ENCODE peak calls at places on chromosomes 12 and 14, in nine cellular contexts. R is mucosa of gallbladder; Y is stimulated activated CD4-positive, alpha-beta T cell treated with anti-CD3 and anti-CD28 coated beads, Interleukin-4, amount 100 ng/mL, for 48 hours; K is CMK; A is mesothelial cell of epicardium; C is hippocampal formation; Q is Panc1; I is stimulated activated naive CD4-positive, alpha-beta T cell; M is fibroblast of lung. S is an unnamed sample.
A peak's percentile ranks its signal among the peaks of the same experiment; 100 is the strongest.

GRCh38 chr14:71399057-71399487 is 491.8 kb downstream of the PCNX1 start:
- DNase-seq in R (no peak), Y (no peak), K (no peak), A (no peak), C (no peak), Q (no peak), I (no peak), M (no peak), S (no peak)

GRCh38 chr14:70061108-70061507 is 127.6 kb downstream of the SLC8A3 start:
- DNase-seq in R (peak; percentile 47), Y (no peak), K (no peak), A (no peak), C (no peak), Q (no peak), I (no peak), M (no peak), S (no peak)

GRCh38 chr14:102805454-102805891 is 28.2 kb downstream of the TRAF3 start:
- DNase-seq in R (no peak), Y (peak; percentile 51), K (no peak), A (no peak), C (no peak), Q (no peak), I (no peak), M (no peak), S (no peak)

GRCh38 chr14:32764131-32764530 is 174.5 kb upstream of the NPAS3 start:
- DNase-seq in R (no peak), Y (no peak), K (no peak), A (no peak), C (no peak), Q (no peak), I (no peak), M (no peak), S (no peak)

GRCh38 chr14:22555573-22556011 is 33.4 kb downstream of the DAD1 start:
- DNase-seq in R (no peak), Y (peak; percentile 71), K (no peak), A (no peak), C (no peak), Q (no peak), I (peak; percentile 51), M (no peak), S (no peak)

GRCh38 chr12:26295001-26295400 is 99.6 kb downstream of the SSPN start:
- DNase-seq in R (no peak), Y (no peak), K (no peak), A (no peak), C (no peak), Q (no peak), I (no peak), M (no peak), S (no peak)

GRCh38 chr14:85617799-85618198 is 87.9 kb downstream of the FLRT2 start:
- DNase-seq in R (no peak), Y (no peak), K (no peak), A (no peak), C (no peak), Q (no peak), I (no peak), M (no peak), S (no peak)

GRCh38 chr12:110079477-110080400 is 31.4 kb upstream of the C12orf76 start:
- DNase-seq in R (peak; percentile 42), Y (peak; percentile 63), K (peak; percentile 79), A (no peak), C (peak; percentile 94), Q (no peak), I (peak; percentile 67), M (no peak), S (no peak)

GRCh38 chr12:3333583-3333982 is 157.4 kb upstream of the PRMT8 start:
- DNase-seq in R (no peak), Y (no peak), K (no peak), A (no peak), C (no peak), Q (no peak), I (no peak), M (no peak), S (no peak)

GRCh38 chr12:104137175-104137901 is 672 bp downstream of the NFYB start:
- DNase-seq in R (peak; percentile 11), Y (peak; percentile 32), K (no peak), A (peak; percentile 41), C (no peak), Q (no peak), I (peak; percentile 29), M (peak; percentile 46), S (peak; percentile 42)

GRCh38 chr14:103121846-103122577 is 1.2 kb upstream of the TNFAIP2 start:
- DNase-seq in R (peak; percentile 87), Y (no peak), K (peak; percentile 82), A (peak; percentile 82), C (no peak), Q (no peak), I (no peak), M (peak; percentile 80), S (peak; percentile 98)

GRCh38 chr12:122610911-122611310 is 83.9 kb downstream of the KNTC1 start:
- DNase-seq in R (no peak), Y (no peak), K (no peak), A (no peak), C (no peak), Q (no peak), I (no peak), M (no peak), S (no peak)

GRCh38 chr12:90211017-90211416 is 502.4 kb upstream of the ATP2B1 start:
- DNase-seq in R (no peak), Y (no peak), K (no peak), A (no peak), C (no peak), Q (peak; percentile 8), I (no peak), M (no peak), S (no peak)

GRCh38 chr12:42588981-42589464 is 523 bp downstream of the PRICKLE1 start:
- DNase-seq in R (peak; percentile 13), Y (no peak), K (no peak), A (peak; percentile 33), C (no peak), Q (no peak), I (no peak), M (peak; percentile 48), S (peak; percentile 60)

GRCh38 chr12:32151081-32151480 is 44.4 kb downstream of the BICD1 start:
- DNase-seq in R (no peak), Y (no peak), K (no peak), A (no peak), C (no peak), Q (no peak), I (no peak), M (no peak), S (peak; percentile 46)

GRCh38 chr12:99372257-99372933 is 275.2 kb upstream of the GARIN6 start:
- DNase-seq in R (no peak), Y (no peak), K (no peak), A (no peak), C (peak; percentile 10), Q (no peak), I (no peak), M (no peak), S (no peak)

GRCh38 chr12:46148706-46149463 is 120.0 kb downstream of the SLC38A1 start:
- DNase-seq in R (no peak), Y (no peak), K (no peak), A (no peak), C (no peak), Q (no peak), I (no peak), M (no peak), S (no peak)

GRCh38 chr12:100715976-100716657 is 78.5 kb upstream of the ANO4 start:
- DNase-seq in R (no peak), Y (no peak), K (no peak), A (no peak), C (no peak), Q (no peak), I (no peak), M (no peak), S (no peak)

GRCh38 chr12:113154351-113154973 is 4.9 kb downstream of the CFAP73 start:
- DNase-seq in R (no peak), Y (no peak), K (no peak), A (no peak), C (no peak), Q (no peak), I (no peak), M (peak; percentile 14), S (peak; percentile 48)

GRCh38 chr12:4134434-4134762 is 139.2 kb upstream of the CCND2 start:
- DNase-seq in R (no peak), Y (no peak), K (no peak), A (no peak), C (no peak), Q (no peak), I (no peak), M (no peak), S (no peak)

GRCh38 chr14:86915416-86915815 is 1077.6 kb downstream of the GALC start:
- DNase-seq in R (no peak), Y (no peak), K (no peak), A (no peak), C (no peak), Q (no peak), I (no peak), M (peak; percentile 58), S (no peak)

GRCh38 chr12:121762269-121762668 is 31.2 kb downstream of the RHOF start:
- DNase-seq in R (no peak), Y (no peak), K (no peak), A (no peak), C (no peak), Q (no peak), I (no peak), M (peak; percentile 57), S (no peak)

GRCh38 chr12:20695232-20695631 is at the start of gene SLCO1C1:
- DNase-seq in R (no peak), Y (no peak), K (no peak), A (no peak), C (peak; percentile 40), Q (no peak), I (no peak), M (no peak), S (no peak)

GRCh38 chr14:95460647-95461478 is 55.6 kb downstream of the SYNE3 start:
- DNase-seq in R (peak; percentile 34), Y (no peak), K (no peak), A (no peak), C (peak; percentile 72), Q (no peak), I (no peak), M (peak; percentile 85), S (peak; percentile 96)

S was measured in NCI-H1105 treated with DMSO at 0.1 percent for 48 hours.